ENCODE peak calls at places on chromosome 18, in four cellular contexts. V is HepG2, H is H54, U is breast epithelium. G is an unnamed sample.

GRCh38 chr18:78123144-78123909 is 856.3 kb upstream of the SALL3 start:
- DNase-seq in V (no peak), H (no peak), U (no peak), G (no peak)

GRCh38 chr18:13539050-13539449 is 187.3 kb downstream of the FAM210A start:
- DNase-seq in V (no peak), H (no peak), U (no peak), G (no peak)

GRCh38 chr18:59719533-59720325 is 22.5 kb upstream of the CCBE1 start:
- DNase-seq in V (no peak), H (no peak), U (no peak), G (no peak)

GRCh38 chr18:69936191-69936558 is 11.5 kb downstream of the CD226 start:
- DNase-seq in V (no peak), H (no peak), U (no peak), G (no peak)

GRCh38 chr18:34709104-34709503 is 994 bp upstream of the DTNA start:
- DNase-seq in V (peak), H (no peak), U (no peak), G (no peak)

GRCh38 chr18:42156266-42156665 is 201.2 kb downstream of the PIK3C3 start:
- DNase-seq in V (no peak), H (no peak), U (no peak), G (no peak)

GRCh38 chr18:1103567-1103966 is 198.9 kb downstream of the ADCYAP1 start:
- DNase-seq in V (no peak), H (no peak), U (no peak), G (no peak)

GRCh38 chr18:44602845-44603244 is 77.8 kb upstream of the SETBP1 start:
- DNase-seq in V (no peak), H (no peak), U (no peak), G (no peak)

GRCh38 chr18:46485675-46486200 is 171.3 kb downstream of the LOXHD1 start:
- DNase-seq in V (no peak), H (no peak), U (no peak), G (no peak)

GRCh38 chr18:11366410-11366809 is 217.0 kb upstream of the PIEZO2 start:
- DNase-seq in V (no peak), H (peak), U (no peak), G (no peak)

GRCh38 chr18:12598181-12598921 is 59.6 kb downstream of the SPIRE1 start:
- DNase-seq in V (no peak), H (no peak), U (no peak), G (no peak)

GRCh38 chr18:57075716-57076400 is 71.0 kb upstream of the BOD1L2 start:
- DNase-seq in V (no peak), H (no peak), U (no peak), G (no peak)

GRCh38 chr18:23688528-23688927 is 725 bp upstream of the LAMA3 start:
- DNase-seq in V (no peak), H (no peak), U (no peak), G (no peak)

GRCh38 chr18:23689616-23690504 is 607 bp downstream of the LAMA3 start:
- DNase-seq in V (no peak), H (no peak), U (peak), G (no peak)

GRCh38 chr18:23684515-23685197 is 4.6 kb upstream of the LAMA3 start:
- DNase-seq in V (peak), H (no peak), U (no peak), G (no peak)

GRCh38 chr18:23690505-23691068 is 1.3 kb downstream of the LAMA3 start:
- DNase-seq in V (no peak), H (no peak), U (no peak), G (no peak)

DNA sequence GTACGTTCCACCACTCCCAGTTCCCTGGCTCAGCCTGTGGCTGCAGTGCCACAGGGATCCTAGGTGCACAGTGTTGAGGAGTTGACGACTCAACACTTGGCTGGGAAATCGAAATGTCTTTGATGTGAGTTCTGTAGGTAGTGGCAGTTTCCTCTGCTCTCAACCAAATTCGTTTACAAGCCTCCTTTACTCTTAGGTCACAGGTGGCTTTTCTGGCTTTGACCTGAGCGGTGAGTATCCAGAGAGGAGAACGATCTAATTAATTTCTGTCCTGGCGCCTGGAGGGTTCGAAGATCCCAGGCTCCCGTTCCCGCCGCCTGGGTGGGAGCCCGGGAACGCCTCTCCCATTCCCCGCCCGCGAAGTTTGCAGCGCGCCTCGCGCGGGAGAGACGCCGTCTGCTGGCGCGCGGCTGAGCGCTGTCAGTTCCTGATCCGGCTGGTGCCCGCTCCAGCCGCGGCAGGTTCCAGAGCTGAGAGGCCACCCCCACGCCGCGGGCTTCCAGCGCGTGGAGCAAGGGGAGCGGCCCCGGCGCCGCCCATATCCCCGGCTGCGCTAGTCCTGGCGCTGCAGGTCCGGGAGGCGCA is at the start of gene LAMA3:
- DNase-seq in V (no peak), H (peak), U (peak), G (no peak)
- TF ChIP-seq POLR2A in V (no peak), H (peak), U (no peak), G (no peak)

DNA sequence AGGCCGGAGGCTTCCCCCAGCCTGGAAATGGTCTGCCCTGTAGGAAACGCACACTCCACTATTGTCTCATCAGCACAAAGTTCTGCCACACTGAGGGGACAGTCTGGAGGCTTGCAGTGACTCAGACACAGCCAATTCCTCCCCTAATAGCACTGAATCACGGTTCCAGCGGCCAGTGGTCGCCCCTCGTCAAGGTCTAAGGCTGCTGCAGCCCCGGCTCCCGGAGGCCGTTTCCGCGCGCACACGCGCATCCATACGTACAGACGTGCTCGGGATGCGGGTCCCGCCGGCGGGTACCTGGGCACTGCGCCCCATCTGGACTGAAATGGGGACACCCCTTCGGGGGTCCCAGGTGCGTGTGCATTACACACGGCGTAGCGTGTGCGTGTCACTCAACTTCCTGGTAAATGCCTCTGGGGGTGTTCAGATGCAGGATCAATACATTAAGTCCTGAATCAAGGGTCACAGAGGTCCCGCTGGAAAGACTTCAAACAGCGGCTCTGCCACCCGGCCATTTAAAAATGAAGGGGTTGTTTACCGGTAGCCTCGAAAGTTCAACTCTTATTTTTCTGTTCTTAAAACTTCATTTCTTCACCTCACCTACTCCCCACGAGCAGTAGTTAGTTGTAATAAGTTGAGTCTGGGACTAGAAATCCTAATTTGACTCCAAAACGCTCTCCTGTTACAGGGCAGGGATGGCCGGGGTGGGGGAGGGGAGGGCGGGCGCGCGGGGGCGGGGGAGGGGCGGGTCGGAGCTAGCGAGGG is 575 bp upstream of the ZNF516 start:
- DNase-seq in V (peak), H (no peak), U (no peak), G (peak)
- TF ChIP-seq POLR2A in V (peak), H (no peak), U (no peak), G (peak)

DNA sequence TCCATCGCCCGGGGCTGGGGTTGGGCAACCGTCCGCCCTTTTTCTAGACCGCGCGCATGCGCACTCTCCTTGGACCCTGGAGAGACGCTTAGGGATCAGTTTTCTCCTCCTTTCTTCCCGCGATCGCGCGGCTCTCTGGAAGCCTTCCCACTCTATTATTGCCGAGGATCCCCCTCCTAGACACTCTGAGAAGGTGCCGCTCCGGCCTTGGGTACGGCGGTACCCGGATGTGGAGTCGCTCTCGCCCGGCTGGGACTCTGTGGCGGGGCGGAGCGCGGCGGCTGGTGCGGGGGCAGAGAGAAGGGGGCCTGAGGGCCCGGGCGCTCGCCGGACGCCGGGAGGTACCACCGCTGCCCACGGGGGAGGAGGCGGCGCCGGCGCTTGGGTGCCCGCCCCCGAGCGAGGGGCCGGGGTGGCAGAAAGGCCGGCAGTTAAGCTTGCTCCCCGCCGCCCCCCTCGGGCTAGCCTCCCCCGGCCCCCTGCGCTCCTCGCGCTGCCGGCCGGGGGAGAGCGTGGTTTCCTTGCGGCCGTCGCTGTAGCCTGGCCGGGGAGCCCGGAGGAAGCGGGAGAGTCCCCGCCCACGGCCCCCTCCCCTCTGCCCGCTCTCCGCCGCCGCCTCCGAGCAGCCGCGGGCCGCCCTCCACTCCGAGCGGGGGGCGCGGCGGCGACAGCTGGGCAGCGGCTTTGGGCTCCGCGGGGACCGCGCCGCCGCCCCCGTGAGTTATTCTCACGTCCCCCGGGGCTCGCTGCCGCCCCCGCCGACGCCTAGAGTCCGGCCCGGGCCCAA is at the start of gene MIB1:
- DNase-seq in V (no peak), H (no peak), U (no peak), G (peak)
- TF ChIP-seq POLR2A in V (peak), H (peak), U (peak), G (peak)

GRCh38 chr18:9961031-9961430 is 47.2 kb downstream of the VAPA start:
- DNase-seq in V (no peak), H (no peak), U (no peak), G (no peak)
- TF ChIP-seq POLR2A in V (no peak), H (no peak), U (no peak), G (no peak)

GRCh38 chr18:3447895-3448844 is 1.8 kb upstream of the TGIF1 start:
- DNase-seq in V (peak), H (peak), U (peak), G (peak)
- TF ChIP-seq POLR2A in V (peak), H (peak), U (peak), G (peak)

GRCh38 chr18:48950536-48951447 is at the start of gene SMAD7:
- DNase-seq in V (no peak), H (no peak), U (no peak), G (no peak)
- TF ChIP-seq POLR2A in V (no peak), H (no peak), U (no peak), G (no peak)

DNA sequence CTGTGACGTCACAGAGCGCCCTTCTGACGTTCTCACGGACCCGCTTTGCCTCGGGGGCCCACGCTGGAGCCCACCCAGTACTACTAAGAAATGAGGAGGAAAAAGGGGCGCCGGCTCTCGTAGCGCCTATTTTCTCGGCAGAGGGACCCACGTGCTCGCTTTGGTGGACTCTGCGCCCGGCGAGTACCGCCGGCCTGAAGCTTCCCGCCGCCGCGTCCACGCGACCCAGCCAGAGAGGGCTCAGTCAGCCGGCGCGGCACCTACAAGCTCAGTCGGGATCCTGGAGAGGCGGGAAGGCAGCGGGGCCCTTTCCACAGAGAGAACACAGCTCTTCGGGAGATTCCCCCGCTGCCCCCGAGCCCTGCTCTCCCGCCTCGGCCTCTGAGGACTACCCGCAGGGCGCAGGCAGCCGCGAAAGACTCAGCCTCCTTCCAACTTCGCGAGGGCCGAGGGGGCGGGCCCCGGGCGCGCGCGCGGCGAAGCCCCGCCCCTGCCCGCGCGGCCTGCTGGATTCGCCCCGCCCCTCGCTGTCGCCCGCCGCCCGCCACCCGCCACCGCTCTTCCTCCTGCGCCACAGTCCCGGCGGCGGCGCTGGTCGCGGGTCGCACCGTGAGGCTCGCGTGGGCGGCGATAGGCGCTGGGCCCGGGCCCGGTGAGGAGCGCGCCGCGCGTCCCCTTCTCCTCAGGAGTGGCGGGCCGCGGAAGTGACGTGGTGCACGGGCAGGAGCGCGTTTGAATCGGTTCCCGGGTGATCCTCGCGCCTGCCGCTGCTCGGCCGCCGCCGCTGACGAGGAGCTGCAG is at the start of gene SMCHD1:
- DNase-seq in V (peak), H (peak), U (peak), G (peak)
- TF ChIP-seq POLR2A in V (peak), H (peak), U (no peak), G (peak)

DNA sequence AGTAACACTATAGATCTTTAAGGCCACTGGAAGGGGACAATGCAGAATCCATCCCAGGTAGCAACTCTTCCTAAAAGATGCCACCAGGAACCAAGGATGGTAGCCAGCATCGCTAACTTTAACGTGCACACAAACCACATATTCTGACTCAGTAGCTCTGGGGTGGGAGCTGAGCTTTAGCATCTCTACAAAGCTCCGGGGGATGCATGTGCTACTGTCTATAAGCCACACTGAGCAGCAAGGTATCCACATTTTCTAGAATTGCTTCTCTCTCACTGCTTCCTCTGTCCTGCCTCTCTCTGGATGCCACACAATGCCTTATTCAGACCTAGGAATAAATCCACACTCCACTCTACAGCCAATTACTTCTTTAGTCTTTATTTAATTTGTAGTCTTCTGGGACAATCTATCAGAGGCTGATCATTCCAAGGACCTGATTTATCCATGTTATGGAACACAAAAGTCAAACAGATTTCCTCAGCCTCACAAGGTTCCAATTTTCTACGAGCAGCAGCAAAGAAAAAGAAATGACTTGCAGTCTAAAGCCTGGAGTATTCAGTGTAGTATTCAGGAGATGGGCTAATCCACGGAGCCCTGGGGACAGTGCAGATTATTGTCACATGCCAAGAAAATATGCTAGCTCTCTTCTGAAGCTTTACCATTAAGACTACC is 4.4 kb downstream of the BCL2 start:
- DNase-seq in V (no peak), H (no peak), U (no peak), G (no peak)
- TF ChIP-seq POLR2A in V (no peak), H (no peak), U (no peak), G (no peak)